ENCODE peak calls at places on chromosome 12, in six cellular contexts. G, M, B, Y, O and A are unnamed samples.

GRCh38 chr12:51863921-51864700 is 15.6 kb upstream of the FIGNL2 start:
- DNase-seq in G (no peak), M (no peak), B (no peak), Y (peak), O (peak), A (no peak)

GRCh38 chr12:44206045-44206444 is 370.2 kb downstream of the TMEM117 start:
- DNase-seq in G (no peak), M (no peak), B (no peak), Y (no peak), O (no peak), A (no peak)

GRCh38 chr12:55938826-55939501 is 8.0 kb downstream of the DGKA start:
- DNase-seq in G (no peak), M (no peak), B (no peak), Y (no peak), O (no peak), A (no peak)

GRCh38 chr12:3077572-3078081 is 448 bp downstream of the TSPAN9 start:
- DNase-seq in G (no peak), M (no peak), B (no peak), Y (no peak), O (peak), A (no peak)

GRCh38 chr12:71804505-71804904 is 35.1 kb upstream of the TBC1D15 start:
- DNase-seq in G (no peak), M (peak), B (no peak), Y (no peak), O (peak), A (no peak)

GRCh38 chr12:55728185-55728931 is 451 bp downstream of the CD63 start:
- DNase-seq in G (no peak), M (peak), B (no peak), Y (no peak), O (no peak), A (no peak)

GRCh38 chr12:105740970-105741725 is 397.6 kb downstream of the NUAK1 start:
- DNase-seq in G (no peak), M (no peak), B (no peak), Y (no peak), O (no peak), A (no peak)

GRCh38 chr12:74365178-74365964 is 172.3 kb upstream of the ATXN7L3B start:
- DNase-seq in G (no peak), M (peak), B (no peak), Y (peak), O (peak), A (no peak)

GRCh38 chr12:18261906-18262305 is 588 bp downstream of the PIK3C2G start:
- DNase-seq in G (no peak), M (no peak), B (no peak), Y (no peak), O (no peak), A (no peak)

GRCh38 chr12:95386056-95386455 is 87.9 kb upstream of the METAP2 start:
- DNase-seq in G (no peak), M (no peak), B (no peak), Y (no peak), O (no peak), A (no peak)

GRCh38 chr12:95385646-95386045 is 88.3 kb upstream of the METAP2 start:
- DNase-seq in G (no peak), M (peak), B (no peak), Y (no peak), O (no peak), A (no peak)

GRCh38 chr12:95384785-95385184 is 89.2 kb upstream of the METAP2 start:
- DNase-seq in G (no peak), M (no peak), B (no peak), Y (no peak), O (no peak), A (no peak)

GRCh38 chr12:95380997-95381786 is 92.8 kb upstream of the METAP2 start:
- DNase-seq in G (no peak), M (no peak), B (no peak), Y (no peak), O (no peak), A (no peak)

DNA sequence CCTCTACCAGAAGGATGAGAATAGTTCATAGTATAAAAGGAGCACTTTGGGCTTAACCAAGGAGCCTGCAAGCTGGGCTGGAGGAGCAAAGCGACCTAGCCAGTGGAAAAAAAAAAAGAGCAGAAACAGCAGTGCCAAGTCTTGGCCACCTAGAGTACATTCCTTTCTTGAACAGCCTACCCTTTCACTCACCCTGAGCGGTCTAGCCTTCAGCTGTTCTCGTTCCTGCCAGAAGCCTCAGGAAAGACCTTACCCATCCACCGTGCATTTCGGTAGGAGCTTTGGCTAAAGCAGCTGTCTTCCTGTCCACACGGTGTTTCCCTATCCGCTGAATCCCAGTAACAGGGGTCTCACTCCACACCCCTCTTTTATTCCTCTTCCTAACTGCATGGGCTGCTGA is 88.7 kb upstream of the METAP2 start:
- DNase-seq in G (no peak), M (peak), B (no peak), Y (no peak), O (no peak), A (no peak)
- TF ChIP-seq POLR2AphosphoS5 in G (no peak), M (no peak), B (no peak), Y (no peak), O (no peak), A (no peak)

GRCh38 chr12:121165316-121165715 is 32.6 kb downstream of the P2RX7 start:
- DNase-seq in G (no peak), M (no peak), B (no peak), Y (no peak), O (no peak), A (no peak)
- TF ChIP-seq TAF1 in G (no peak), M (no peak), B (no peak), Y (no peak), O (no peak), A (no peak)

GRCh38 chr12:94649349-94650142 is 811 bp downstream of the TMCC3 start:
- DNase-seq in G (peak), M (no peak), B (no peak), Y (no peak), O (peak), A (peak)
- TF ChIP-seq POLR2A in G (no peak), M (no peak), B (no peak), Y (no peak), O (no peak), A (no peak)

DNA sequence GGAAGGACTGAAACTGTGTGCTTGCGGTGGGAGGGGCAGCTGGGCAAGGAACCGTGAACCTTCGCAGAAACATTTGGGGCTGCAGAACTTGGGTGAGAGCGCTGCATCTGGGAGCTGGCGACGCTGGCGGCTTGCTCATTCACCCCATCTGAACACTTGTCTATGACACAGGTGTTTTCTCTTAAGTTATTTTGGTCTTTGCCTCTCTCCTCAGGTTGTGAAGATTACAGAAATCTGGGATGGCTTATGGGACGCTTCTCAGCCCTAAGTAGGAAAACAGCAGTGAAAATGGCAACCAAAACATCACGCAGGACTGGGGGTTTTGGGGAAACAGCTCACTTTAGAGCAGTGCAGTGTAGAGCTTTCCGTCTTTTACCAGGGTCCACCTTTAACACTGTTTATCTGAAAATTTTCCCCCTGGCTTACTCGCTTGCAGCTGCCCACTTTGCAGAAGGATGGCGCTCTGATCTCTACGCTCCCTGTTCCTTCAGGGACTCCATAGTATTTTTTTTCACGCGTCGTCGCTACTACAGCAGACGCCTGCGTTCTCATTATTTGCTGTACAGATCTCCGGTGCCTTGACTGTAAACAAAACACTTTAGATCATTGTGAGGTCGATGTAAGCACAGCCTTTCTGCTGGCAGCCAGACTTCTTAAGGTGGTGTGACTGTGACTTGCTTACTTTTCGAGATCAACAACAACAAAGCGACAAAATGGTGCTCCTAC is 2.7 kb upstream of the CDKN1B start:
- DNase-seq in G (no peak), M (peak), B (no peak), Y (no peak), O (no peak), A (no peak)
- TF ChIP-seq POLR2AphosphoS5 in G (peak), M (no peak), B (peak), Y (no peak), O (no peak), A (no peak)

GRCh38 chr12:4270016-4270669 is 3.4 kb upstream of the CCND2 start:
- DNase-seq in G (no peak), M (peak), B (no peak), Y (no peak), O (peak), A (no peak)
- TF ChIP-seq TAF1 in G (no peak), M (no peak), B (no peak), Y (no peak), O (no peak), A (no peak)

GRCh38 chr12:26777236-26777635 is 55.8 kb downstream of the ITPR2 start:
- DNase-seq in G (no peak), M (no peak), B (no peak), Y (no peak), O (no peak), A (no peak)
- TF ChIP-seq POLR2A in G (no peak), M (no peak), B (no peak), Y (no peak), O (no peak), A (no peak)

DNA sequence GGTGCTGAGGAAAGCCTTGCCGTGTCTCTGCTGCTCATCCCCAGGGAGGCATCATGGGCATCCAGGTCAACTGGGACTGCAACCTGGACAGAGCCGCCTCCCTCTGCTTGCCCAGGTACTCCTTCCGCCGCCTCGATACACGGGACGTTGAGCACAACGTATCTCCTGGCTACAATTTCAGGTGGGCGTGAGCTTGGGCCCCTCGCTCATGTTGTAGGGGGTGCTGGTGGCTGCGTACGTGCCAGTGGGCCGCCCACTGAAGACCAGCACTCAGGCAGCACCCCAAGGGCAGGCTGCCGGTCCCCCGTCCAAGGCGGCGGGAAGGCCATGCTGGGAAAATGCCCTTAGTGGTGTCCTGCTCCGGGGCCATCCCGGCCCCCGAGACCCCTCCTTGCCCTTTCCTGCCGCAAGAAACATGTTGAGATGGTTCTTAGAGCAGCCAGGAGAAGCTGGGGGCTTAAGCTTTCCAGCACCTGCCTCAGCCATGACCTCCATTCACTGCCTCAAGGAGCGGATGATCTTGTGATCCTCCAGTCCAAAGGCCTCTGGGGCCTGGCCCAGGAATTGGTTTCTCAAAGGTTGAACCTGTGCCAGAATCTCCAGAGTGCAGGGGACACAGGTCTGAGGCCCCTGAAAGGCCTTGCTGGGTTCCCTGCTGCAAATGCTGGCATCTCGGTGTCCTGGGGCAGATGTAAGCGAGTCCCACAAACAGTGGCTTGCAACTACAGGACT is 19.2 kb downstream of the P2RX4 start:
- DNase-seq in G (no peak), M (no peak), B (no peak), Y (no peak), O (no peak), A (no peak)
- TF ChIP-seq POLR2AphosphoS5 in G (no peak), M (no peak), B (no peak), Y (no peak), O (no peak), A (peak)

GRCh38 chr12:131683266-131684014 is 27.4 kb upstream of the SFSWAP start:
- DNase-seq in G (no peak), M (no peak), B (no peak), Y (no peak), O (no peak), A (no peak)
- TF ChIP-seq TAF1 in G (no peak), M (no peak), B (no peak), Y (no peak), O (no peak), A (no peak)